ENCODE peak calls at places on chromosomes 5 and 9, in seven cellular contexts. One of them, this sample, is unnamed. For H3K9me3, the result is how much of the 10 kb centered on the place peaks cover.

GRCh38 chr5:73558950-73559349 is 6.5 kb downstream of the ANKRA2 start:
- DNase-seq in CD4-positive, CD25-positive, alpha-beta regulatory T cell: no peak
- DNase-seq in lung: no peak
- DNase-seq in ascending aorta: no peak
- DNase-seq in gastrocnemius medialis: no peak
- DNase-seq in OCI-LY7: no peak
- DNase-seq in ovary: no peak
- DNase-seq in this sample: no peak

GRCh38 chr5:41835625-41836024 is 34.6 kb downstream of the OXCT1 start:
- DNase-seq in CD4-positive, CD25-positive, alpha-beta regulatory T cell: no peak
- DNase-seq in lung: no peak
- DNase-seq in ascending aorta: peak
- DNase-seq in gastrocnemius medialis: peak
- DNase-seq in OCI-LY7: no peak
- DNase-seq in ovary: peak
- DNase-seq in this sample: peak

GRCh38 chr5:31033295-31033694 is 160.2 kb upstream of the CDH6 start:
- DNase-seq in CD4-positive, CD25-positive, alpha-beta regulatory T cell: no peak
- DNase-seq in lung: no peak
- DNase-seq in ascending aorta: no peak
- DNase-seq in gastrocnemius medialis: no peak
- DNase-seq in OCI-LY7: no peak
- DNase-seq in ovary: no peak
- DNase-seq in this sample: no peak

GRCh38 chr5:33696413-33696812 is 195.4 kb downstream of the ADAMTS12 start:
- DNase-seq in CD4-positive, CD25-positive, alpha-beta regulatory T cell: no peak
- DNase-seq in lung: no peak
- DNase-seq in ascending aorta: no peak
- DNase-seq in gastrocnemius medialis: no peak
- DNase-seq in OCI-LY7: no peak
- DNase-seq in ovary: no peak
- DNase-seq in this sample: no peak

GRCh38 chr5:66546541-66546940 is 49.7 kb upstream of the MAST4 start:
- DNase-seq in CD4-positive, CD25-positive, alpha-beta regulatory T cell: no peak
- DNase-seq in lung: no peak
- DNase-seq in ascending aorta: no peak
- DNase-seq in gastrocnemius medialis: no peak
- DNase-seq in OCI-LY7: no peak
- DNase-seq in ovary: no peak
- DNase-seq in this sample: no peak

GRCh38 chr5:139523635-139524445 is 37.3 kb upstream of the UBE2D2 start:
- DNase-seq in CD4-positive, CD25-positive, alpha-beta regulatory T cell: no peak
- DNase-seq in lung: no peak
- DNase-seq in ascending aorta: no peak
- DNase-seq in gastrocnemius medialis: no peak
- DNase-seq in OCI-LY7: no peak
- DNase-seq in ovary: no peak
- DNase-seq in this sample: no peak

GRCh38 chr5:124912653-124913328 is 166.4 kb upstream of the ZNF608 start:
- DNase-seq in CD4-positive, CD25-positive, alpha-beta regulatory T cell: no peak
- DNase-seq in lung: no peak
- DNase-seq in ascending aorta: no peak
- DNase-seq in gastrocnemius medialis: peak
- DNase-seq in OCI-LY7: no peak
- DNase-seq in ovary: no peak
- DNase-seq in this sample: peak

GRCh38 chr9:70746760-70747159 is 332.3 kb upstream of the KLF9 start:
- DNase-seq in CD4-positive, CD25-positive, alpha-beta regulatory T cell: no peak
- DNase-seq in lung: no peak
- DNase-seq in ascending aorta: no peak
- DNase-seq in gastrocnemius medialis: no peak
- DNase-seq in OCI-LY7: no peak
- DNase-seq in ovary: no peak
- DNase-seq in this sample: no peak

GRCh38 chr5:132748522-132749000 is 1.3 kb downstream of the CCNI2 start:
- DNase-seq in CD4-positive, CD25-positive, alpha-beta regulatory T cell: no peak
- DNase-seq in lung: no peak
- DNase-seq in ascending aorta: no peak
- DNase-seq in gastrocnemius medialis: no peak
- DNase-seq in OCI-LY7: no peak
- DNase-seq in ovary: no peak
- DNase-seq in this sample: no peak

GRCh38 chr9:27429436-27429835 is 94.7 kb upstream of the IFNK start:
- DNase-seq in CD4-positive, CD25-positive, alpha-beta regulatory T cell: no peak
- DNase-seq in lung: no peak
- DNase-seq in ascending aorta: no peak
- DNase-seq in gastrocnemius medialis: no peak
- DNase-seq in OCI-LY7: no peak
- DNase-seq in ovary: no peak
- DNase-seq in this sample: no peak

GRCh38 chr5:59178071-59178470 is 595.2 kb downstream of the RAB3C start:
- DNase-seq in CD4-positive, CD25-positive, alpha-beta regulatory T cell: no peak
- DNase-seq in lung: no peak
- DNase-seq in ascending aorta: no peak
- DNase-seq in gastrocnemius medialis: no peak
- DNase-seq in OCI-LY7: no peak
- DNase-seq in ovary: no peak
- DNase-seq in this sample: no peak

GRCh38 chr9:28264368-28264767 is 691.1 kb upstream of the C9orf72 start:
- DNase-seq in CD4-positive, CD25-positive, alpha-beta regulatory T cell: no peak
- DNase-seq in lung: no peak
- DNase-seq in ascending aorta: no peak
- DNase-seq in gastrocnemius medialis: no peak
- DNase-seq in OCI-LY7: no peak
- DNase-seq in ovary: no peak
- DNase-seq in this sample: no peak

GRCh38 chr5:27252911-27253310 is 214.5 kb upstream of the CDH9 start:
- DNase-seq in CD4-positive, CD25-positive, alpha-beta regulatory T cell: no peak
- DNase-seq in lung: no peak
- DNase-seq in ascending aorta: no peak
- DNase-seq in gastrocnemius medialis: no peak
- DNase-seq in OCI-LY7: no peak
- DNase-seq in ovary: no peak
- DNase-seq in this sample: no peak

GRCh38 chr5:38645508-38645907 is 89.1 kb upstream of the LIFR start:
- DNase-seq in CD4-positive, CD25-positive, alpha-beta regulatory T cell: no peak
- DNase-seq in lung: no peak
- DNase-seq in ascending aorta: no peak
- DNase-seq in gastrocnemius medialis: peak
- DNase-seq in OCI-LY7: no peak
- DNase-seq in ovary: no peak
- DNase-seq in this sample: peak

GRCh38 chr5:154268073-154268472 is 77.5 kb downstream of the GALNT10 start:
- DNase-seq in CD4-positive, CD25-positive, alpha-beta regulatory T cell: no peak
- DNase-seq in lung: no peak
- DNase-seq in ascending aorta: no peak
- DNase-seq in gastrocnemius medialis: no peak
- DNase-seq in OCI-LY7: no peak
- DNase-seq in ovary: no peak
- DNase-seq in this sample: no peak

GRCh38 chr5:159067201-159067600 is 32.5 kb downstream of the EBF1 start:
- DNase-seq in CD4-positive, CD25-positive, alpha-beta regulatory T cell: no peak
- DNase-seq in lung: no peak
- DNase-seq in ascending aorta: no peak
- DNase-seq in gastrocnemius medialis: no peak
- DNase-seq in OCI-LY7: no peak
- DNase-seq in ovary: no peak
- DNase-seq in this sample: no peak

GRCh38 chr9:116383133-116383532 is 229.5 kb downstream of the PAPPA start:
- DNase-seq in CD4-positive, CD25-positive, alpha-beta regulatory T cell: no peak
- DNase-seq in lung: no peak
- DNase-seq in ascending aorta: no peak
- DNase-seq in gastrocnemius medialis: no peak
- DNase-seq in OCI-LY7: no peak
- DNase-seq in ovary: no peak
- DNase-seq in this sample: no peak

GRCh38 chr9:108290839-108291585 is 564.8 kb downstream of the ACTL7B start:
- DNase-seq in CD4-positive, CD25-positive, alpha-beta regulatory T cell: no peak
- DNase-seq in lung: no peak
- DNase-seq in ascending aorta: no peak
- DNase-seq in gastrocnemius medialis: no peak
- DNase-seq in OCI-LY7: no peak
- DNase-seq in ovary: no peak
- DNase-seq in this sample: no peak

GRCh38 chr5:87020099-87020934 is 247.4 kb upstream of the RASA1 start:
- DNase-seq in CD4-positive, CD25-positive, alpha-beta regulatory T cell: no peak
- DNase-seq in lung: peak
- DNase-seq in ascending aorta: peak
- DNase-seq in gastrocnemius medialis: peak
- DNase-seq in OCI-LY7: peak
- DNase-seq in ovary: no peak
- DNase-seq in this sample: peak

DNA sequence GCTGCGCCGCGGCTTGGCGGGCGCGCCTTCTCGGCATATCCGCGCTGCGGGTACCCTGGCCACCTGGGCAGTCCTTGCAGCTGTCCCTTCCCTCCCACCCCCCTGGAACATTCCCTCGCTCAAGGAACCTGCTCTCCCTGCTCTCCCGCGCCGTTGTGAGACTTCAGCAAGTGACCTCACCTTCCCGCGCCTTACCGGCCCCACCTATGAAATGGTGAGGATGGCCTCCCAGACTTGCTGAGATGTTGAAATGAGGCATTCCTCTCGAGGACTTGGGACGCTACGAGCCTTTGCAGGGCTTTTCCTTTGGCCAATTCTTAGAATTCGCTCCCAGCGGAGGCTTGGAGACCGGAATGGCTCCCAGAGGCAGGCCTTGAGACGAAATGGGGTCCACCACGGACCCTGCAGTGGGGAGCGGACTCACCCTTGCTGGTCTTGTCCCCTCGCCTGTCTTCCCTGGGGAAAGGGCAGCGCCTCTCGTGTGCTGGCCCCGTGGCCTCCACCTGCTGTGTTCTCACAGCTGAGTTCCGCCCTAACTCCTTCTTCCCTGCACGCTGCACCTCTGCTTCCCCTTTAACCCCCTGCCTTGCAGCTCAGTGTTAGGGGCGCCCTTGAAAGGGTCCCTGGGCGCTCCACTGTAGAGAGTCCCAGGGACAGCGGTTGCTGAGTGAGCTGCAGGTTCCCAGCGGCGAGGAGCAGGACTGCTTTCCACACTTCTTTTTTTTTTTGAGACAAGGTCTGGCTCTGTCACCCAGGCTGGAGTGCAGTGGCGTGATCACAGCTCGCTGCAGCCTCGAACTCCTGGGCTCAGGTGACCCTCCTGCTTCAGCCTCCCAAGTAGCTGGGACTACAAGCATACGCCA is 907 bp downstream of the HMCN2 start:
- DNase-seq in CD4-positive, CD25-positive, alpha-beta regulatory T cell: no peak
- DNase-seq in lung: no peak
- DNase-seq in ascending aorta: no peak
- DNase-seq in gastrocnemius medialis: no peak
- DNase-seq in OCI-LY7: no peak
- DNase-seq in ovary: no peak
- DNase-seq in this sample: no peak
- H3K27ac ChIP-seq in CD4-positive, CD25-positive, alpha-beta regulatory T cell: no peak
- H3K27ac ChIP-seq in lung: peak
- H3K27ac ChIP-seq in ascending aorta: no peak
- H3K27ac ChIP-seq in gastrocnemius medialis: peak
- H3K27ac ChIP-seq in OCI-LY7: no peak
- H3K27ac ChIP-seq in ovary: no peak
- H3K27ac ChIP-seq in this sample: peak

GRCh38 chr5:150948539-150948938 is 43.8 kb upstream of the ZNF300 start:
- DNase-seq in CD4-positive, CD25-positive, alpha-beta regulatory T cell: no peak
- DNase-seq in lung: no peak
- DNase-seq in ascending aorta: no peak
- DNase-seq in gastrocnemius medialis: no peak
- DNase-seq in OCI-LY7: no peak
- DNase-seq in ovary: no peak
- DNase-seq in this sample: no peak

GRCh38 chr5:150945947-150946346 is 41.2 kb upstream of the ZNF300 start:
- DNase-seq in CD4-positive, CD25-positive, alpha-beta regulatory T cell: no peak
- DNase-seq in lung: no peak
- DNase-seq in ascending aorta: no peak
- DNase-seq in gastrocnemius medialis: no peak
- DNase-seq in OCI-LY7: no peak
- DNase-seq in ovary: peak
- DNase-seq in this sample: no peak

GRCh38 chr5:150946351-150946905 is 41.6 kb upstream of the ZNF300 start:
- DNase-seq in CD4-positive, CD25-positive, alpha-beta regulatory T cell: no peak
- DNase-seq in lung: peak
- DNase-seq in ascending aorta: no peak
- DNase-seq in gastrocnemius medialis: peak
- DNase-seq in OCI-LY7: no peak
- DNase-seq in ovary: peak
- DNase-seq in this sample: peak

DNA sequence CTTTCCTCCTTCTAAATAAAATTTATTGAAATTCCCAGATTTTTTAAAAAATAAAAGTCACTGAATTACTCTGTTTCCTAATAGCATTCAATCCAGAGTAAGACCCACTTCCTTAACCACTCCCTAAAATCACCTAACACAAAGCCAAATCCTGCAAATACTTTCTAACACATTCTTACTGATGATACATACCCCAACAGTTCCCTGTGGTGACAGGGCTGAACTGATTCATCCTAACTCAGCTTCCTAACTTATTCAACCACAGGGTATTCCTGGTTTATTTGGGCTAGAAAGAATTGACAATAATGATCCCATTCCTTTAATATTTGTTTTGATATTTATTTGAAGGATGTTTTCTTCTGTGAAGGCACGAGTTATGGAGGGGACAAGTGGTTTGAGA is 40.7 kb upstream of the ZNF300 start:
- DNase-seq in CD4-positive, CD25-positive, alpha-beta regulatory T cell: no peak
- DNase-seq in lung: no peak
- DNase-seq in ascending aorta: no peak
- DNase-seq in gastrocnemius medialis: no peak
- DNase-seq in OCI-LY7: no peak
- DNase-seq in ovary: no peak
- DNase-seq in this sample: no peak
- H3K9me3 ChIP-seq in CD4-positive, CD25-positive, alpha-beta regulatory T cell: half or more
- H3K9me3 ChIP-seq in lung: under half
- H3K9me3 ChIP-seq in ascending aorta: half or more
- H3K9me3 ChIP-seq in gastrocnemius medialis: under half
- H3K9me3 ChIP-seq in OCI-LY7: under half
- H3K9me3 ChIP-seq in ovary: under half
- H3K9me3 ChIP-seq in this sample: half or more

GRCh38 chr5:11903614-11904269 is 504 bp downstream of the CTNND2 start:
- DNase-seq in CD4-positive, CD25-positive, alpha-beta regulatory T cell: no peak
- DNase-seq in lung: no peak
- DNase-seq in ascending aorta: no peak
- DNase-seq in gastrocnemius medialis: no peak
- DNase-seq in OCI-LY7: no peak
- DNase-seq in ovary: no peak
- DNase-seq in this sample: no peak
- H3K27ac ChIP-seq in CD4-positive, CD25-positive, alpha-beta regulatory T cell: no peak
- H3K27ac ChIP-seq in lung: no peak
- H3K27ac ChIP-seq in ascending aorta: no peak
- H3K27ac ChIP-seq in gastrocnemius medialis: no peak
- H3K27ac ChIP-seq in OCI-LY7: no peak
- H3K27ac ChIP-seq in ovary: no peak
- H3K27ac ChIP-seq in this sample: no peak

DNA sequence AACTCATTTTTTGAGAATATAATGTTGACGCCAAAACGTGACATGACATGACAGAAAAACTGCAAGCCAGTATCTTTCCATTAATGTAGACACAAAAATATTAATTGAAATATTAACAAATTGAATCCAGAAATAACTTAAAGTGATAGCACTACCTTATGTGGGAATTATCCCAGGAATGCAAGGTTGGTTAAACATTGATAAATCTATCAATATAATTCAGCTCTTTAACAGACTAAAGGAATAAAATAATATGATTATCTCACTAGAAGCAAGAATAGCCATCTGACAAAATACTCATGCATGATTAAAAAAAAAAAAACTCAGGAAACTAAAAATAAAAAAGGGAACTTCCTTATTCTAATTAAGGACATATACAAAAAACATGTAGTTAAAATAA is 6.8 kb downstream of the ZNF510 start:
- DNase-seq in CD4-positive, CD25-positive, alpha-beta regulatory T cell: no peak
- DNase-seq in lung: no peak
- DNase-seq in ascending aorta: no peak
- DNase-seq in gastrocnemius medialis: no peak
- DNase-seq in OCI-LY7: no peak
- DNase-seq in ovary: no peak
- DNase-seq in this sample: no peak
- H3K9me3 ChIP-seq in CD4-positive, CD25-positive, alpha-beta regulatory T cell: half or more
- H3K9me3 ChIP-seq in lung: under half
- H3K9me3 ChIP-seq in ascending aorta: half or more
- H3K9me3 ChIP-seq in gastrocnemius medialis: under half
- H3K9me3 ChIP-seq in OCI-LY7: half or more
- H3K9me3 ChIP-seq in ovary: under half
- H3K9me3 ChIP-seq in this sample: half or more

This sample was measured in left ventricle myocardium inferior.